ENCODE peak calls at places on chromosome 18, in six cellular contexts. One of them, this sample, is unnamed.

GRCh38 chr18:58314284-58314683 is 270.3 kb downstream of the NEDD4L start:
- DNase-seq in coronary artery: no peak
- DNase-seq in body of pancreas: peak; percentile 81
- DNase-seq in astrocyte of the spinal cord: peak; percentile 86
- DNase-seq in neural progenitor cell: no peak
- DNase-seq in fibroblast of the aortic adventitia: peak; percentile 94
- DNase-seq in this sample: no peak

GRCh38 chr18:48409591-48410094 is 460 bp upstream of the ZBTB7C start:
- DNase-seq in coronary artery: peak; percentile 80
- DNase-seq in body of pancreas: peak; percentile 20
- DNase-seq in astrocyte of the spinal cord: no peak
- DNase-seq in neural progenitor cell: no peak
- DNase-seq in fibroblast of the aortic adventitia: no peak
- DNase-seq in this sample: no peak

GRCh38 chr18:76823166-76823539 is 796 bp downstream of the ZNF236 start:
- DNase-seq in coronary artery: no peak
- DNase-seq in body of pancreas: peak; percentile 36
- DNase-seq in astrocyte of the spinal cord: no peak
- DNase-seq in neural progenitor cell: no peak
- DNase-seq in fibroblast of the aortic adventitia: no peak
- DNase-seq in this sample: no peak

GRCh38 chr18:41347057-41347456 is 608.0 kb upstream of the PIK3C3 start:
- DNase-seq in coronary artery: no peak
- DNase-seq in body of pancreas: no peak
- DNase-seq in astrocyte of the spinal cord: peak; percentile 90
- DNase-seq in neural progenitor cell: no peak
- DNase-seq in fibroblast of the aortic adventitia: no peak
- DNase-seq in this sample: no peak

GRCh38 chr18:8045890-8046289 is 478.8 kb downstream of the PTPRM start:
- DNase-seq in coronary artery: no peak
- DNase-seq in body of pancreas: no peak
- DNase-seq in astrocyte of the spinal cord: no peak
- DNase-seq in neural progenitor cell: no peak
- DNase-seq in fibroblast of the aortic adventitia: no peak
- DNase-seq in this sample: no peak

GRCh38 chr18:3599235-3599634 is 149.3 kb downstream of the TGIF1 start:
- DNase-seq in coronary artery: no peak
- DNase-seq in body of pancreas: no peak
- DNase-seq in astrocyte of the spinal cord: no peak
- DNase-seq in neural progenitor cell: no peak
- DNase-seq in fibroblast of the aortic adventitia: no peak
- DNase-seq in this sample: no peak

GRCh38 chr18:66136039-66136438 is 385.2 kb downstream of the CDH7 start:
- DNase-seq in coronary artery: no peak
- DNase-seq in body of pancreas: no peak
- DNase-seq in astrocyte of the spinal cord: peak; percentile 19
- DNase-seq in neural progenitor cell: peak; percentile 65
- DNase-seq in fibroblast of the aortic adventitia: no peak
- DNase-seq in this sample: no peak

GRCh38 chr18:29157057-29157780 is 980.3 kb upstream of the CDH2 start:
- DNase-seq in coronary artery: no peak
- DNase-seq in body of pancreas: no peak
- DNase-seq in astrocyte of the spinal cord: peak; percentile 33
- DNase-seq in neural progenitor cell: no peak
- DNase-seq in fibroblast of the aortic adventitia: no peak
- DNase-seq in this sample: no peak

GRCh38 chr18:62738638-62739037 is 23.3 kb downstream of the PHLPP1 start:
- DNase-seq in coronary artery: no peak
- DNase-seq in body of pancreas: no peak
- DNase-seq in astrocyte of the spinal cord: no peak
- DNase-seq in neural progenitor cell: no peak
- DNase-seq in fibroblast of the aortic adventitia: no peak
- DNase-seq in this sample: no peak

GRCh38 chr18:51867767-51868166 is 472.2 kb upstream of the DCC start:
- DNase-seq in coronary artery: no peak
- DNase-seq in body of pancreas: no peak
- DNase-seq in astrocyte of the spinal cord: peak; percentile 4
- DNase-seq in neural progenitor cell: peak; percentile 44
- DNase-seq in fibroblast of the aortic adventitia: peak; percentile 30
- DNase-seq in this sample: no peak

GRCh38 chr18:44229693-44230108 is 451.0 kb upstream of the SETBP1 start:
- DNase-seq in coronary artery: peak; percentile 75
- DNase-seq in body of pancreas: peak; percentile 20
- DNase-seq in astrocyte of the spinal cord: peak; percentile 72
- DNase-seq in neural progenitor cell: no peak
- DNase-seq in fibroblast of the aortic adventitia: peak; percentile 88
- DNase-seq in this sample: no peak

GRCh38 chr18:6444484-6445228 is 29.9 kb upstream of the L3MBTL4 start:
- DNase-seq in coronary artery: no peak
- DNase-seq in body of pancreas: no peak
- DNase-seq in astrocyte of the spinal cord: no peak
- DNase-seq in neural progenitor cell: no peak
- DNase-seq in fibroblast of the aortic adventitia: no peak
- DNase-seq in this sample: no peak

GRCh38 chr18:49681387-49681786 is 119.5 kb downstream of the LIPG start:
- DNase-seq in coronary artery: no peak
- DNase-seq in body of pancreas: no peak
- DNase-seq in astrocyte of the spinal cord: no peak
- DNase-seq in neural progenitor cell: no peak
- DNase-seq in fibroblast of the aortic adventitia: no peak
- DNase-seq in this sample: peak; percentile 86

GRCh38 chr18:49031511-49032188 is 80.9 kb upstream of the SMAD7 start:
- DNase-seq in coronary artery: peak; percentile 72
- DNase-seq in body of pancreas: no peak
- DNase-seq in astrocyte of the spinal cord: no peak
- DNase-seq in neural progenitor cell: no peak
- DNase-seq in fibroblast of the aortic adventitia: no peak
- DNase-seq in this sample: no peak

GRCh38 chr18:48319796-48320638 is 89.2 kb downstream of the ZBTB7C start:
- DNase-seq in coronary artery: no peak
- DNase-seq in body of pancreas: no peak
- DNase-seq in astrocyte of the spinal cord: no peak
- DNase-seq in neural progenitor cell: no peak
- DNase-seq in fibroblast of the aortic adventitia: peak; percentile 46
- DNase-seq in this sample: no peak

GRCh38 chr18:35479911-35480586 is 17.7 kb downstream of the INO80C start:
- DNase-seq in coronary artery: no peak
- DNase-seq in body of pancreas: no peak
- DNase-seq in astrocyte of the spinal cord: no peak
- DNase-seq in neural progenitor cell: no peak
- DNase-seq in fibroblast of the aortic adventitia: no peak
- DNase-seq in this sample: no peak

GRCh38 chr18:35477974-35478373 is 19.8 kb downstream of the INO80C start:
- DNase-seq in coronary artery: no peak
- DNase-seq in body of pancreas: no peak
- DNase-seq in astrocyte of the spinal cord: no peak
- DNase-seq in neural progenitor cell: no peak
- DNase-seq in fibroblast of the aortic adventitia: no peak
- DNase-seq in this sample: no peak

GRCh38 chr18:35478520-35479435 is 19.0 kb downstream of the INO80C start:
- DNase-seq in coronary artery: no peak
- DNase-seq in body of pancreas: no peak
- DNase-seq in astrocyte of the spinal cord: peak; percentile 88
- DNase-seq in neural progenitor cell: no peak
- DNase-seq in fibroblast of the aortic adventitia: peak; percentile 59
- DNase-seq in this sample: no peak

GRCh38 chr18:35474884-35475283 is 22.9 kb downstream of the INO80C start:
- DNase-seq in coronary artery: no peak
- DNase-seq in body of pancreas: no peak
- DNase-seq in astrocyte of the spinal cord: peak; percentile 52
- DNase-seq in neural progenitor cell: no peak
- DNase-seq in fibroblast of the aortic adventitia: no peak
- DNase-seq in this sample: no peak

GRCh38 chr18:35477497-35477896 is 20.3 kb downstream of the INO80C start:
- DNase-seq in coronary artery: no peak
- DNase-seq in body of pancreas: no peak
- DNase-seq in astrocyte of the spinal cord: no peak
- DNase-seq in neural progenitor cell: no peak
- DNase-seq in fibroblast of the aortic adventitia: no peak
- DNase-seq in this sample: no peak
- H3K4me3 ChIP-seq in coronary artery: no peak overlapping the region
- H3K4me3 ChIP-seq in body of pancreas: no peak overlapping the region
- H3K4me3 ChIP-seq in astrocyte of the spinal cord: no peak overlapping the region
- H3K4me3 ChIP-seq in neural progenitor cell: no peak overlapping the region
- H3K4me3 ChIP-seq in fibroblast of the aortic adventitia: no peak overlapping the region
- H3K4me3 ChIP-seq in this sample: no peak overlapping the region

GRCh38 chr18:9477509-9477908 is 2.2 kb downstream of the RALBP1 start:
- DNase-seq in coronary artery: no peak
- DNase-seq in body of pancreas: no peak
- DNase-seq in astrocyte of the spinal cord: no peak
- DNase-seq in neural progenitor cell: no peak
- DNase-seq in fibroblast of the aortic adventitia: no peak
- DNase-seq in this sample: no peak

GRCh38 chr18:9475643-9476580 is 599 bp downstream of the RALBP1 start:
- DNase-seq in coronary artery: peak; percentile 77
- DNase-seq in body of pancreas: no peak
- DNase-seq in astrocyte of the spinal cord: peak; percentile 29
- DNase-seq in neural progenitor cell: no peak
- DNase-seq in fibroblast of the aortic adventitia: peak; percentile 45
- DNase-seq in this sample: no peak

GRCh38 chr18:9478545-9478944 is 3.2 kb downstream of the RALBP1 start:
- DNase-seq in coronary artery: peak; percentile 73
- DNase-seq in body of pancreas: no peak
- DNase-seq in astrocyte of the spinal cord: no peak
- DNase-seq in neural progenitor cell: no peak
- DNase-seq in fibroblast of the aortic adventitia: no peak
- DNase-seq in this sample: no peak

GRCh38 chr18:9474103-9474982 is 970 bp upstream of the RALBP1 start:
- DNase-seq in coronary artery: peak; percentile 92
- DNase-seq in body of pancreas: peak; percentile 12
- DNase-seq in astrocyte of the spinal cord: no peak
- DNase-seq in neural progenitor cell: peak; percentile 11
- DNase-seq in fibroblast of the aortic adventitia: no peak
- DNase-seq in this sample: no peak

GRCh38 chr18:9474983-9475642 is at the start of gene RALBP1:
- DNase-seq in coronary artery: peak; percentile 100
- DNase-seq in body of pancreas: peak; percentile 100
- DNase-seq in astrocyte of the spinal cord: peak; percentile 100
- DNase-seq in neural progenitor cell: peak; percentile 100
- DNase-seq in fibroblast of the aortic adventitia: peak; percentile 99
- DNase-seq in this sample: peak; percentile 97
- TF ChIP-seq CTCF in coronary artery: no peak
- TF ChIP-seq CTCF in body of pancreas: no peak
- TF ChIP-seq CTCF in astrocyte of the spinal cord: peak; percentile 27
- TF ChIP-seq CTCF in neural progenitor cell: peak; percentile 26
- TF ChIP-seq CTCF in fibroblast of the aortic adventitia: peak; percentile 20
- TF ChIP-seq CTCF in this sample: peak; percentile 38

GRCh38 chr18:35029103-35029502 is 12.1 kb upstream of the MAPRE2 start:
- DNase-seq in coronary artery: no peak
- DNase-seq in body of pancreas: no peak
- DNase-seq in astrocyte of the spinal cord: peak; percentile 57
- DNase-seq in neural progenitor cell: no peak
- DNase-seq in fibroblast of the aortic adventitia: peak; percentile 51
- DNase-seq in this sample: no peak

GRCh38 chr18:35032113-35032512 is 9.1 kb upstream of the MAPRE2 start:
- DNase-seq in coronary artery: no peak
- DNase-seq in body of pancreas: no peak
- DNase-seq in astrocyte of the spinal cord: no peak
- DNase-seq in neural progenitor cell: no peak
- DNase-seq in fibroblast of the aortic adventitia: no peak
- DNase-seq in this sample: no peak

GRCh38 chr18:35028556-35028955 is 12.7 kb upstream of the MAPRE2 start:
- DNase-seq in coronary artery: no peak
- DNase-seq in body of pancreas: no peak
- DNase-seq in astrocyte of the spinal cord: no peak
- DNase-seq in neural progenitor cell: no peak
- DNase-seq in fibroblast of the aortic adventitia: peak; percentile 59
- DNase-seq in this sample: no peak

GRCh38 chr18:35029770-35030169 is 11.4 kb upstream of the MAPRE2 start:
- DNase-seq in coronary artery: no peak
- DNase-seq in body of pancreas: no peak
- DNase-seq in astrocyte of the spinal cord: no peak
- DNase-seq in neural progenitor cell: no peak
- DNase-seq in fibroblast of the aortic adventitia: no peak
- DNase-seq in this sample: no peak

DNA sequence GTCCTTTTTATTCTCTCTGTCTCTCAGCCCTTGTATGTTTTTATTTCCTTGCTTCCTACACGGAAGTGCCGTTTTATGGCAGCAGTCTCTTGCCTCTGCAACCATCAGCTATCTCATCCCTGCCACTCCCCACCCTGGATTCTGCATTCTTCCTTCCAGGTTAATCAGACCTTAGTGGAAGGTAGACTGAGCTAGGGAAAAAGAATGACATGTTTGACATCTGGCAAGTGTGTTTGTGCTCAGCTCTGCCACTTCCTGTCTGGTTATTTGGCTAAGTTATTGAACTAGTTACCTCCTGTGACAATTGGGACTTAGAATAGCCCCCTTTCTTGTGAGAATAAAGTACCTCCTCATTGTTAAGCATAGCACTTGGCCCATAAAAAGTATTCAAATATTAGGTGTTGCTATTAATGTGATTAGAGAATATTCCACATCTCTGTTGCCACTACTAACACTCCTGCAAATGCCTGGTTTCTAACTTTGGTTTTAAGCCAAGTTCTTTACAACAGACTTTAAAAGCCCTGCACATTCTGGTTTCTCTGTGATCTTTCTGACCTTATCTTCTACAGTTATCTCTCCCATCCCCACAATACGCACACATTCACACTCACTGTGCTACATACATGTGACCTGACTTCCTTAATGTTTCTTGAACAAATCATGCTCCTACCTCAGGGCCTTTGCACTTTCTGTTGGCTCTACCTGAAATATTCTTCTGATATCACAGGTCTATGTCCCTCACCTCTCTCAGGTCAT is 10.8 kb upstream of the MAPRE2 start:
- DNase-seq in coronary artery: no peak
- DNase-seq in body of pancreas: no peak
- DNase-seq in astrocyte of the spinal cord: no peak
- DNase-seq in neural progenitor cell: no peak
- DNase-seq in fibroblast of the aortic adventitia: no peak
- DNase-seq in this sample: no peak
- H3K4me3 ChIP-seq in coronary artery: peak overlapping the region; percentile 58
- H3K4me3 ChIP-seq in body of pancreas: no peak overlapping the region
- H3K4me3 ChIP-seq in astrocyte of the spinal cord: no peak overlapping the region
- H3K4me3 ChIP-seq in neural progenitor cell: no peak overlapping the region
- H3K4me3 ChIP-seq in fibroblast of the aortic adventitia: no peak overlapping the region
- H3K4me3 ChIP-seq in this sample: no peak overlapping the region

DNA sequence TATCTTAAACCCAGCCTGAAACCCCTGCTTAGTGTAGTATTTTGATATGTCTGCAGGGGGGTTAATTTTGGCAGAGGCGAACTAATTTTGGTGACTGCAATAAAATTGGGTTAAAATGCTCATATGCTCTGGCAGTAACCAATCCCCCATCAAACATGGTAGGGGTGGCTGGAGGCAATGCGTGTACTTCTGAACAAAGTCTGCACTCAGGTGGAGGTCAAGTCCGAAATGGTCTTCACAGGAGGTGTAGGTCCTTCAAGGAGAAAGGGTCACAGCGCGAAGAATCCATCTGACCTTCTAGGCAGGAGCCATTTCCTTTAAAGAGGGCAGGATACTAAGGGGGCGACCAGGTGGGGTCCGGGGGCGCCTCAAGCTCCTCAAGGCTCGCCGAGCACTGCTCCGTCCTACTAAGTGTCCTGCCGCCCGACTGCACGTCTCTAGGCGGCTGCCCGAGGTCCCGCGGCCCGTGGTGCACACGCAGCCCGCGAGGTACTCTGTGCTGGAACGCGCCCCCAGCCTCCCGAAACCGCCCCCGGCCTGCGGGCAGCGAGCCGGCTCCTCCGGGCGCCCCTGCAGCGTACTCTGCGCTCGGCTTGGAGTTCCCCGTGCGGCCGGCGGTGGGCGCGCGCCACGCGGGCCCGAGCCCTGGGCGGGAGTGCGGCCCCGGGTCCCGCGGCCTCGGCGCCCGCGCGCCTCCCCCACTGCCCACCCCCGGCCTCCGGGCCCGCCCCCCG is 1.7 kb upstream of the LDLRAD4 start:
- DNase-seq in coronary artery: peak; percentile 82
- DNase-seq in body of pancreas: peak; percentile 30
- DNase-seq in astrocyte of the spinal cord: no peak
- DNase-seq in neural progenitor cell: peak; percentile 75
- DNase-seq in fibroblast of the aortic adventitia: no peak
- DNase-seq in this sample: no peak
- TF ChIP-seq CTCF in coronary artery: peak; percentile 21
- TF ChIP-seq CTCF in body of pancreas: no peak
- TF ChIP-seq CTCF in astrocyte of the spinal cord: peak; percentile 29
- TF ChIP-seq CTCF in neural progenitor cell: peak; percentile 32
- TF ChIP-seq CTCF in fibroblast of the aortic adventitia: no peak
- TF ChIP-seq CTCF in this sample: peak; percentile 15